ENCODE peak calls at places on chromosomes 3 and 15, in nine cellular contexts. G is mucosa of descending colon; C is stimulated activated CD8-positive, alpha-beta memory T cell treated with anti-CD3 and anti-CD28 coated beads, Interleukin-7, amount 100 ng/mL, for 1 hour; W is GM23248; M is astrocyte of the spinal cord; H is A549; B is WTC11; Y is effector CD4-positive, alpha-beta T cell; J is nucleus accumbens. R is an unnamed sample.

GRCh38 chr15:75840659-75841058 is 2.6 kb upstream of the UBE2Q2 start:
- DNase-seq in M (peak), G (no peak), W (peak), H (peak), B (no peak), Y (no peak), C (no peak), J (no peak), R (no peak)

GRCh38 chr3:110598847-110599490 is 472.6 kb upstream of the NECTIN3 start:
- DNase-seq in B (no peak), Y (no peak), J (no peak), G (no peak), H (no peak), M (peak), W (peak), C (no peak), R (no peak)

GRCh38 chr3:178381555-178381954 is 154.7 kb upstream of the KCNMB2 start:
- DNase-seq in Y (no peak), C (no peak), G (no peak), M (peak), B (no peak), W (peak), J (no peak), H (no peak), R (no peak)

GRCh38 chr3:14448063-14448462 is 45.7 kb downstream of the SLC6A6 start:
- DNase-seq in C (no peak), Y (no peak), B (no peak), H (no peak), G (no peak), W (no peak), M (no peak), J (no peak), R (no peak)

GRCh38 chr3:195416795-195417194 is 26.0 kb downstream of the ACAP2 start:
- DNase-seq in C (no peak), W (no peak), B (no peak), G (no peak), J (no peak), Y (no peak), M (no peak), H (no peak), R (no peak)

GRCh38 chr15:66089049-66089448 is 164.5 kb downstream of the MEGF11 start:
- DNase-seq in C (no peak), Y (no peak), W (no peak), H (no peak), J (no peak), M (no peak), G (no peak), B (no peak), R (no peak)

GRCh38 chr15:70936326-70936725 is 43.7 kb downstream of the LRRC49 start:
- DNase-seq in W (peak), G (no peak), B (no peak), C (no peak), M (peak), Y (no peak), H (no peak), J (no peak), R (no peak)

GRCh38 chr15:63405683-63406456 is 24.2 kb upstream of the CA12 start:
- DNase-seq in J (no peak), G (no peak), W (no peak), C (no peak), Y (no peak), B (no peak), H (no peak), M (no peak), R (no peak)

GRCh38 chr3:159765025-159765859 is 223.4 kb upstream of the IL12A start:
- DNase-seq in G (peak), C (no peak), M (peak), Y (no peak), W (peak), J (no peak), H (peak), B (peak), R (peak)

GRCh38 chr3:73401616-73402265 is 223.0 kb downstream of the PDZRN3 start:
- DNase-seq in G (no peak), W (peak), C (no peak), B (no peak), M (no peak), H (no peak), J (no peak), Y (no peak), R (no peak)

GRCh38 chr3:123816673-123817207 is 67.4 kb downstream of the MYLK start:
- DNase-seq in Y (no peak), G (no peak), C (no peak), J (no peak), B (no peak), M (peak), W (peak), H (no peak), R (no peak)

GRCh38 chr3:50224639-50225038 is 11.4 kb upstream of the GNAI2 start:
- DNase-seq in J (no peak), H (no peak), W (no peak), G (no peak), C (no peak), B (no peak), M (no peak), Y (no peak), R (no peak)

GRCh38 chr15:95024388-95024787 is 793.0 kb downstream of the MCTP2 start:
- DNase-seq in C (no peak), G (no peak), H (no peak), W (peak), Y (no peak), B (no peak), J (no peak), M (peak), R (no peak)

GRCh38 chr15:89681146-89681545 is 2.0 kb upstream of the PLIN1 start:
- DNase-seq in Y (no peak), J (no peak), B (no peak), H (no peak), W (no peak), G (no peak), M (no peak), C (no peak), R (no peak)

GRCh38 chr15:77670558-77671148 is 37.9 kb upstream of the LINGO1 start:
- DNase-seq in W (no peak), C (no peak), B (no peak), G (no peak), Y (no peak), M (no peak), J (no peak), H (no peak), R (no peak)